ENCODE peak calls at places on chromosomes 16 and 17, in four cellular contexts. M is NCI-H1436, W is H7, P is stromal cell of bone marrow. U is an unnamed sample.

GRCh38 chr17:77572065-77572601 is 386.4 kb upstream of the TNRC6C start:
- DNase-seq in M (no peak), W (peak), P (no peak), U (no peak)

GRCh38 chr16:49854227-49855203 is 1.4 kb downstream of the ZNF423 start:
- DNase-seq in M (no peak), W (peak), P (no peak), U (no peak)

GRCh38 chr16:5193877-5194276 is 96.3 kb upstream of the EEF2KMT start:
- DNase-seq in M (no peak), W (no peak), P (no peak), U (no peak)

GRCh38 chr16:3767333-3767977 is 50.1 kb upstream of the TRAP1 start:
- DNase-seq in M (no peak), W (no peak), P (no peak), U (peak)

GRCh38 chr16:57045694-57046381 is 46.5 kb upstream of the CPNE2 start:
- DNase-seq in M (no peak), W (peak), P (peak), U (peak)

GRCh38 chr17:42276609-42277341 is 584 bp upstream of the STAT5B start:
- DNase-seq in M (no peak), W (peak), P (peak), U (no peak)

GRCh38 chr16:29974291-29975133 is 844 bp downstream of the TAOK2 start:
- DNase-seq in M (no peak), W (peak), P (no peak), U (no peak)

GRCh38 chr17:56678249-56679144 is 85.0 kb downstream of the NOG start:
- DNase-seq in M (no peak), W (peak), P (no peak), U (no peak)

GRCh38 chr16:51550785-51551184 is 399.7 kb upstream of the SALL1 start:
- DNase-seq in M (no peak), W (no peak), P (no peak), U (no peak)

GRCh38 chr17:75996665-75997590 is 3.7 kb upstream of the CDK3 start:
- DNase-seq in M (no peak), W (peak), P (no peak), U (peak)

GRCh38 chr17:42809250-42809649 is 10.6 kb downstream of the CNTD1 start:
- DNase-seq in M (no peak), W (no peak), P (peak), U (no peak)

GRCh38 chr17:42399948-42400843 is 12.0 kb upstream of the STAT3 start:
- DNase-seq in M (no peak), W (no peak), P (no peak), U (no peak)

GRCh38 chr16:57462209-57462977 is at the start of gene POLR2C:
- DNase-seq in M (peak), W (peak), P (peak), U (peak)

GRCh38 chr16:12511308-12511707 is 292.4 kb downstream of the CPPED1 start:
- DNase-seq in M (no peak), W (no peak), P (no peak), U (no peak)

GRCh38 chr16:11639925-11640899 is 28.0 kb upstream of the SNN start:
- DNase-seq in M (no peak), W (no peak), P (peak), U (no peak)

GRCh38 chr17:30219315-30219714 is 16.2 kb downstream of the SLC6A4 start:
- DNase-seq in M (no peak), W (no peak), P (no peak), U (no peak)

GRCh38 chr17:79183221-79184158 is 108.9 kb downstream of the ENGASE start:
- DNase-seq in M (no peak), W (peak), P (no peak), U (no peak)

GRCh38 chr17:4230142-4230541 is 33.6 kb downstream of the ANKFY1 start:
- DNase-seq in M (no peak), W (no peak), P (peak), U (no peak)

GRCh38 chr17:68600123-68600880 is 865 bp downstream of the FAM20A start:
- DNase-seq in M (peak), W (peak), P (no peak), U (no peak)